ENCODE peak calls at places on chromosomes 2 and 18, in six cellular contexts. A, D, H, L, I and R are unnamed samples.

GRCh38 chr2:160308915-160309314 is 108.8 kb upstream of the ITGB6 start:
- DNase-seq in A (peak), D (no peak), H (no peak), L (no peak), I (no peak), R (peak)

GRCh38 chr2:133765693-133766092 is 197.4 kb upstream of the NCKAP5 start:
- DNase-seq in A (peak), D (no peak), H (no peak), L (no peak), I (peak), R (peak)

GRCh38 chr2:23850564-23851256 is 76.2 kb downstream of the ATAD2B start:
- DNase-seq in A (no peak), D (no peak), H (no peak), L (no peak), I (no peak), R (no peak)

GRCh38 chr2:65566617-65567016 is 134.2 kb upstream of the SPRED2 start:
- DNase-seq in A (no peak), D (no peak), H (no peak), L (no peak), I (no peak), R (no peak)

GRCh38 chr18:36314754-36315153 is 17.2 kb downstream of the FHOD3 start:
- DNase-seq in A (peak), D (no peak), H (peak), L (no peak), I (no peak), R (peak)

GRCh38 chr2:38386377-38386776 is 9.3 kb upstream of the ATL2 start:
- DNase-seq in A (peak), D (no peak), H (no peak), L (no peak), I (no peak), R (no peak)

GRCh38 chr2:3651686-3652516 is 6.1 kb upstream of the ALLC start:
- DNase-seq in A (peak), D (peak), H (peak), L (peak), I (peak), R (no peak)

GRCh38 chr2:62489162-62489561 is 16.8 kb downstream of the TMEM17 start:
- DNase-seq in A (no peak), D (no peak), H (peak), L (no peak), I (no peak), R (no peak)

GRCh38 chr2:172101707-172102158 is 967 bp downstream of the DLX2 start:
- DNase-seq in A (no peak), D (no peak), H (no peak), L (no peak), I (no peak), R (no peak)

GRCh38 chr2:3289971-3290370 is 87.6 kb downstream of the EIPR1 start:
- DNase-seq in A (no peak), D (no peak), H (no peak), L (no peak), I (no peak), R (no peak)

GRCh38 chr2:131036269-131036668 is 57.0 kb downstream of the FAM168B start:
- DNase-seq in A (no peak), D (no peak), H (no peak), L (no peak), I (no peak), R (no peak)

GRCh38 chr2:227407601-227408089 is 19.9 kb upstream of the SCYGR1 start:
- DNase-seq in A (no peak), D (no peak), H (peak), L (peak), I (no peak), R (no peak)

GRCh38 chr2:9800975-9801723 is 42.1 kb upstream of the TAF1B start:
- DNase-seq in A (peak), D (no peak), H (peak), L (no peak), I (no peak), R (peak)

GRCh38 chr18:57621252-57621607 is 406 bp downstream of the NARS1 start:
- DNase-seq in A (peak), D (no peak), H (no peak), L (no peak), I (no peak), R (no peak)

GRCh38 chr2:10141736-10142639 is 19.4 kb downstream of the RRM2 start:
- DNase-seq in A (peak), D (peak), H (no peak), L (no peak), I (peak), R (no peak)

GRCh38 chr2:219560037-219560892 is 11.1 kb downstream of the OBSL1 start:
- DNase-seq in A (no peak), D (no peak), H (no peak), L (peak), I (no peak), R (no peak)

GRCh38 chr2:176461098-176461497 is 191.9 kb downstream of the MTX2 start:
- DNase-seq in A (peak), D (no peak), H (peak), L (no peak), I (no peak), R (peak)

GRCh38 chr2:65790676-65790935 is 358.2 kb upstream of the SPRED2 start:
- DNase-seq in A (no peak), D (no peak), H (no peak), L (no peak), I (no peak), R (no peak)

GRCh38 chr2:108922141-108922915 is 66.7 kb downstream of the EDAR start:
- DNase-seq in A (peak), D (peak), H (no peak), L (no peak), I (no peak), R (no peak)

GRCh38 chr2:183465048-183465447 is 340.8 kb downstream of the NUP35 start:
- DNase-seq in A (no peak), D (no peak), H (no peak), L (no peak), I (no peak), R (no peak)

GRCh38 chr2:39361511-39361910 is 75.6 kb downstream of the MAP4K3 start:
- DNase-seq in A (no peak), D (no peak), H (no peak), L (no peak), I (no peak), R (no peak)

GRCh38 chr2:86213699-86214502 is 14.6 kb downstream of the MRPL35 start:
- DNase-seq in A (no peak), D (peak), H (no peak), L (no peak), I (peak), R (no peak)

GRCh38 chr18:49638209-49638785 is 76.4 kb downstream of the LIPG start:
- DNase-seq in A (no peak), D (no peak), H (no peak), L (no peak), I (no peak), R (no peak)

GRCh38 chr2:43251171-43251731 is 24.8 kb upstream of the ZFP36L2 start:
- DNase-seq in A (no peak), D (no peak), H (peak), L (peak), I (no peak), R (peak)

DNA sequence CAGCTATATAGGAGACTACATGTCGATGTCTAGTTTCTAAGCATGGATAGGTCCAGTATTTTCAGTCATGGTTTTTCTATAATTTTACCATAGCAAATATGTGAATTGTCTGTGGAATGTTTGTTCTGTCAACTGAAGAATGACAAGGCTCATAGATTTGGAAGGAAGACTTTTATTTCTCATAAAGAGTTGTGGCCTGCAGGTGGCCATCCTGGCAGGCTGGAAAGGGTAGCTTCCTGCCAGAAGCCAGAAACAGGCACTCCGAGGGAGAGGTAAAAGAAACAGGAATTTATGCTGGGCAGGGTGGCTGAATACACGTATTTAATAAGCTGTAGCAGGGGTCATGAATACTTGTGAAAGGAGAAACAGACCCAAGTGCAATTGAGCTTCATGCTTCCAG is 182.1 kb downstream of the PARD3B start:
- DNase-seq in A (peak), D (no peak), H (no peak), L (no peak), I (no peak), R (no peak)
- H3K4me3 ChIP-seq in A (no peak), D (no peak), H (no peak), L (no peak), I (no peak), R (no peak)

DNA sequence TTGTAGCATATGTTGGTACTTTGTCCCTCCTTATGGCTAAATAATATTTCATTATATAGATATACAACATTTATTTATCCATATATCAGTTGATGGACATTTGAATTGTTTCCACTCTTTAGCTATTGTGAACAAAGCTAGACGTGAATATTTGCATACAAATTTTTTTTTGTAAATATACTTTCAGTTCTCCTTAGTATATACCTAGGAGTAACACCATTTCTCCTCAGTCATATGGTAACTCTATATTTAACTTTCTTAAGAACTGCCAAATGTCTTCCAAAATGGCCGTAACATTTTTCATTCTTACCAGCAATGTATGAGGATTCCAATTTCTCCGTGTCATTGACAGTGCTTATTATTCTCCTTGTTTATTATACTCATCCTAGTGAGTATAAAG is 74.5 kb downstream of the TMEM185B start:
- DNase-seq in A (no peak), D (no peak), H (no peak), L (no peak), I (no peak), R (no peak)
- H3K4me3 ChIP-seq in A (no peak), D (no peak), H (no peak), L (no peak), I (no peak), R (no peak)

GRCh38 chr2:231682546-231683291 is 25.6 kb upstream of the PTMA start:
- DNase-seq in A (no peak), D (no peak), H (no peak), L (no peak), I (no peak), R (no peak)

GRCh38 chr2:231685349-231686191 is 22.8 kb upstream of the PTMA start:
- DNase-seq in A (no peak), D (no peak), H (no peak), L (no peak), I (no peak), R (no peak)

GRCh38 chr2:231684314-231685223 is 23.8 kb upstream of the PTMA start:
- DNase-seq in A (no peak), D (no peak), H (no peak), L (no peak), I (no peak), R (no peak)

GRCh38 chr2:231683292-231683898 is 24.9 kb upstream of the PTMA start:
- DNase-seq in A (no peak), D (no peak), H (no peak), L (no peak), I (no peak), R (no peak)

DNA sequence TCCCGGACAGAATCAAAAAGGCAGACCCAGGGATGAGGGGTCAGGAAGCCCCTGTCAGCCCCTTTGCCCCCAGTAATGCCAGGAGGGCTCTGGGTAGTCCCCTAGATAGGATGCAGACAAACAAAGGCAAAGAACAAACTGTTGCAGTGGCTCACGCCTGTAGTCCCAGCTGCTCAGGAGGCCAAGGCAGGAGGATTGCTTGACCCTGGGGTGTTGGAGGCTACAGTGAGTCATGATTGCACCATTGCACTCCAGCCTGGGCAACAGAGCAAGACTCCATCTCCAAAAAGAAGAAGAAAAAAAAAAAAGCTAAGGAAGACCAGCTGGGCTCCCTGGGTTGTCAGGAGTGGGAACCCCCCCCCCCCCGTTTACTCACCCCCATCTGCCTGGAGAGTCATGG is 24.4 kb upstream of the PTMA start:
- DNase-seq in A (no peak), D (no peak), H (no peak), L (no peak), I (no peak), R (no peak)
- H3K4me3 ChIP-seq in A (no peak), D (no peak), H (no peak), L (no peak), I (no peak), R (no peak)

GRCh38 chr2:217861334-217861877 is 141.4 kb downstream of the TNS1 start:
- DNase-seq in A (no peak), D (no peak), H (no peak), L (no peak), I (no peak), R (no peak)

GRCh38 chr2:217857624-217858506 is 144.9 kb downstream of the TNS1 start:
- DNase-seq in A (no peak), D (no peak), H (no peak), L (no peak), I (no peak), R (no peak)

GRCh38 chr2:217856871-217857270 is 145.9 kb downstream of the TNS1 start:
- DNase-seq in A (no peak), D (no peak), H (no peak), L (peak), I (no peak), R (no peak)

GRCh38 chr2:217859926-217860325 is 142.9 kb downstream of the TNS1 start:
- DNase-seq in A (no peak), D (no peak), H (no peak), L (no peak), I (no peak), R (no peak)

GRCh38 chr2:217858519-217859466 is 144.0 kb downstream of the TNS1 start:
- DNase-seq in A (no peak), D (peak), H (peak), L (peak), I (peak), R (peak)
- H3K4me3 ChIP-seq in A (no peak), D (no peak), H (no peak), L (peak), I (no peak), R (peak)

DNA sequence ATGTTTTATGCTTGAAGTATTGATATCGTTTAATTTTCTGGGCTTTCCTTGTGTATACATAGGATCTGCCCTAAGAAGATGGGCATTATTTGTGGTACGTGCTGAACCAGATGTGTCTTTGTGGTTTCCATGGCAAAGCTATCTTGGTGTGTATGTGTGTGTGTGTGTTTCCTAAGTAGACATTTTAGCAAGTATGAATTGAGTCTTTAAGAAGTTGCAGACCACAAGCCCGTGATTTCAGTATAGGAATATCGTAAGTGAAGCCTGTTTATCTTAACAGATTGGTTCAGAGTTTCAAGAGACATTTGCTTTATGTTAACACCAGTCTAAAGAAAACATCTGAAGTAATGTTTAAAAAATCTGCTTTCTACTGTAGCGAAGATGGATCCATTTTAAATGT is 92.2 kb upstream of the FOSL2 start:
- DNase-seq in A (no peak), D (no peak), H (peak), L (no peak), I (no peak), R (no peak)
- H3K4me3 ChIP-seq in A (no peak), D (no peak), H (peak), L (no peak), I (no peak), R (no peak)

DNA sequence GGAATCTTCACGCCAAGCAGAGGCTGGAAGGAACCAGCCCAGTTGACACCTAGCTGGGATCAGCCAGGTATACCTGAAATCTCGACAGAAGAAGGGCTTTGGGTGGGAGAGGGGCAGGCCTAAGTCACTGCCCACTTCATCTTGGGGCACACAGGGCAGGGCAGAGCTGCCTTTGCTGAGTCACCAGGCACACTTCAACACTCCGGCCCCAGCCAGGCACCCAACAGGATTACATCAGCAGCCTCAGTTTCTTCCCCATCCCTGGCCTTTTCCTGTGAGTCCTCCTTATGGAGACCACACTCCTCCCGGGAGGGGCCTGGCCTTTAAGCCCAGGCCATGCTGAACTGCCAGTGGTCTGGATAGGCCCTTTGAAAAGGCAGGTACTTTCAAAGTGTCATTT is 201.7 kb upstream of the HS6ST1 start:
- DNase-seq in A (no peak), D (no peak), H (no peak), L (no peak), I (no peak), R (no peak)
- H3K4me3 ChIP-seq in A (no peak), D (no peak), H (no peak), L (no peak), I (no peak), R (no peak)

DNA sequence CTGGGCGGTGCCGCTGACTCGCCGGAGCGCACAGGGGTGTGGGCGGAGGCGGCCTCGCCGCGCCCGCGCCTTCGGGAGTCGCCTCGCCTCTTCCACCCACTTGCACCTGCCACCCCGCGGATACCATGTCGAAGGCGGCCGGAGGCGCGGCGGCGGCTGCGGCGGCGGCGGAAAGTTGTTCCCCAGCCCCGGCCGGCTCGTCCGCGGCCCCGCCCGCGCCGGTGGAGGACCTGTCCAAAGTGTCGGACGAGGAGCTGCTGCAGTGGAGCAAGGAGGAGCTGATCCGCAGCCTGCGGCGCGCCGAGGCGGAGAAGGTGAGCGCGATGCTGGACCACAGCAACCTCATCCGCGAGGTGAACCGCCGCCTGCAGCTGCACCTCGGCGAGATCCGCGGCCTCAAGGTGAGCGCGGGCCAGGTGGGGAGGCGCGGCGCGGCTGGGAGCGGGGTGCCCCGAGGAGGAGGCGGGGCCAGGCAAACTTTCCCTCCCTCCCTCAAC is 758 bp downstream of the CCDC85A start:
- DNase-seq in A (peak), D (peak), H (no peak), L (no peak), I (peak), R (no peak)
- H3K4me3 ChIP-seq in A (peak), D (peak), H (peak), L (peak), I (no peak), R (peak)

DNA sequence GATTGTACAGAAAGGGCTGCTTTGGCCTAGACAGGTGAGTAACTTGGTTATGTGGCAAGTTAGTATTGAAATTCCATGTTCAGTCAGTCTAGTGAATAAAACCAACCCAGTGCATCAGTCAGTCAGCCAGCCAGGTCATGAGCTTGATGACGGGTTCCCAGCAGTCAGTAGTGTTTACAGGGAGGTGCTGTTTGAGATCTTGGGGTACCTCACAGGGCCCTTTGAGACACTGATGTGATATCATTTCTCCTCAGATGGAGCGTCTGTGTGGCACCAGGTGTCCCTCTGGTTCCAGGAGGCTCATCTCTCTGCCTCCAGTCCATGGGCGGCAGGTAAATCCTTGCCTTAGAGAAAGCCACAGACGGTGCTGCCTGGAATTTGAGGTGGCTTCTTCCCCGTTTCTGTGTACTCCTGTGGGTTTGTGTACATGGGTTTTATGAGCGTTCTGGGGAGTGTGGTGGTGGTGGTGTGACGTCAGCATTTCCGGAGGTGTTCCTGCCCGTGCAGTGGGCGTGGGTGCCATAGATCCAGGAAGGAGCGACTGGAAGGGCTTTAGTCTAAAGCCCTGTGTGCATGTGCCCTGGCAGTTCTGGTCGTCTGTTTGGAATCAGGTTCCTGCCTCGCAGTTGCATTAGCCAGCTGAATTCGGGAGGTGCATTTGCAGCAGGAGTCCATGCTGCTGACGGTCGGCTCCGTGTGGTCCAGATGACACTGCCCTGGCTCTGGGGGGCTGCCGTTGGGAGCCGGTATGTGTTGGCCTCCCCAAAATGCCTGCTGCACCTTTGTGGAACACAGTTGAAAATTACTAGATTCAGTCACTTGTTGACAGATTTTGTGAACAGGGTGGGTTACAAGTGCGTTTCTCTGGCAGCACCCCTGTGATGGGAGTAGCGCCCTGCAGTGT is 2.1 kb downstream of the CTDP1 start:
- DNase-seq in A (peak), D (peak), H (peak), L (no peak), I (peak), R (no peak)
- H3K4me3 ChIP-seq in A (peak), D (peak), H (peak), L (no peak), I (no peak), R (no peak)